ENCODE peak calls at places on chromosomes 7 and 10, in five cellular contexts. U, O, Q, M and K are unnamed samples.

GRCh38 chr10:78973901-78974408 is 94.8 kb upstream of the ZMIZ1 start:
- DNase-seq in U (peak; percentile 43), O (peak; percentile 48), M (peak; percentile 88), Q (peak; percentile 92), K (peak; percentile 89)

GRCh38 chr7:27101188-27101905 is 1.1 kb downstream of the HOXA2 start:
- DNase-seq in M (no peak), U (no peak), O (no peak), Q (no peak), K (no peak)

GRCh38 chr7:92836489-92837213 is at the start of gene CDK6:
- DNase-seq in M (no peak), Q (peak; percentile 82), U (peak; percentile 76), O (peak; percentile 71), K (peak; percentile 100)

GRCh38 chr7:157841757-157842390 is 505.1 kb downstream of the DNAJB6 start:
- DNase-seq in M (no peak), Q (no peak), O (no peak), U (no peak), K (no peak)

GRCh38 chr7:88300401-88300800 is 6.3 kb downstream of the STEAP4 start:
- DNase-seq in U (no peak), O (no peak), M (no peak), Q (no peak), K (no peak)

GRCh38 chr7:91801331-91801983 is 79.0 kb downstream of the MTERF1 start:
- DNase-seq in M (no peak), Q (no peak), U (no peak), O (no peak), K (no peak)

GRCh38 chr7:103710247-103710646 is 264.2 kb upstream of the SLC26A5 start:
- DNase-seq in M (no peak), U (peak; percentile 38), O (no peak), Q (no peak), K (no peak)

GRCh38 chr7:46786995-46787394 is 794.9 kb downstream of the TNS3 start:
- DNase-seq in Q (no peak), O (no peak), U (no peak), M (no peak), K (no peak)

GRCh38 chr10:122457934-122458333 is 3.4 kb upstream of the HTRA1 start:
- DNase-seq in O (no peak), Q (no peak), U (no peak), M (no peak), K (no peak)

GRCh38 chr10:99975942-99976809 is 33.6 kb downstream of the DNMBP start:
- DNase-seq in M (no peak), O (no peak), Q (no peak), U (peak; percentile 85), K (no peak)